ENCODE peak calls at places on chromosomes 5 and 9, in ten cellular contexts. G is heart left ventricle; A is right atrium auricular region; P is endothelial cell; I is astrocyte of the spinal cord; W is CD8-positive, alpha-beta T cell; N is nephron progenitor cell; Z is bronchial epithelial cell; T is mesothelial cell of epicardium; X is RWPE1. J is an unnamed sample.

GRCh38 chr5:107466233-107466769 is 204.4 kb downstream of the EFNA5 start:
- DNase-seq in Z (peak; percentile 98), W (no peak), I (peak; percentile 80), X (peak; percentile 94), A (no peak), T (no peak), P (no peak), G (no peak), N (peak; percentile 56), J (no peak)

GRCh38 chr5:126471875-126472537 is 48.8 kb downstream of the GRAMD2B start:
- DNase-seq in I (peak; percentile 87), N (no peak), A (no peak), T (no peak), W (no peak), X (peak; percentile 75), P (no peak), Z (peak; percentile 81), G (no peak), J (peak; percentile 62)

GRCh38 chr9:112119225-112120045 is 55.7 kb downstream of the SUSD1 start:
- DNase-seq in X (peak; percentile 56), Z (peak; percentile 98), A (no peak), P (no peak), W (no peak), N (no peak), T (no peak), I (peak; percentile 65), G (no peak), J (no peak)

GRCh38 chr9:99660191-99660636 is 161.5 kb upstream of the NR4A3 start:
- DNase-seq in T (no peak), G (peak; percentile 12), W (no peak), N (no peak), X (no peak), A (no peak), Z (no peak), P (no peak), I (no peak), J (no peak)

GRCh38 chr5:133907075-133907474 is 61.4 kb downstream of the C5orf15 start:
- DNase-seq in I (no peak), X (no peak), T (no peak), N (no peak), G (peak; percentile 70), A (no peak), Z (no peak), P (no peak), W (no peak), J (no peak)

GRCh38 chr5:148984333-148984732 is 78.5 kb downstream of the SH3TC2 start:
- DNase-seq in P (no peak), T (no peak), A (no peak), I (no peak), W (no peak), X (peak; percentile 89), G (no peak), N (no peak), Z (peak; percentile 98), J (no peak)

GRCh38 chr9:14779566-14780022 is 57.1 kb upstream of the CER1 start:
- DNase-seq in I (no peak), G (no peak), N (no peak), A (no peak), Z (no peak), P (no peak), X (no peak), W (no peak), T (no peak), J (no peak)

GRCh38 chr9:23117621-23118020 is 671.0 kb downstream of the DMRTA1 start:
- DNase-seq in W (no peak), I (peak; percentile 81), G (no peak), P (no peak), A (no peak), Z (peak; percentile 69), N (no peak), X (peak; percentile 1), T (no peak), J (no peak)

GRCh38 chr5:129042306-129042705 is 52.2 kb upstream of the ISOC1 start:
- DNase-seq in Z (no peak), T (no peak), N (no peak), X (no peak), A (no peak), G (no peak), I (no peak), W (no peak), P (no peak), J (no peak)

GRCh38 chr9:136732446-136733178 is 10.1 kb downstream of the LCN10 start:
- DNase-seq in Z (no peak), X (no peak), A (no peak), P (no peak), W (no peak), T (no peak), N (no peak), I (no peak), G (no peak), J (no peak)

GRCh38 chr9:122379340-122379739 is 8.5 kb downstream of the PTGS1 start:
- DNase-seq in T (no peak), P (no peak), N (no peak), W (no peak), I (no peak), Z (no peak), X (no peak), A (no peak), G (no peak), J (no peak)

DNA sequence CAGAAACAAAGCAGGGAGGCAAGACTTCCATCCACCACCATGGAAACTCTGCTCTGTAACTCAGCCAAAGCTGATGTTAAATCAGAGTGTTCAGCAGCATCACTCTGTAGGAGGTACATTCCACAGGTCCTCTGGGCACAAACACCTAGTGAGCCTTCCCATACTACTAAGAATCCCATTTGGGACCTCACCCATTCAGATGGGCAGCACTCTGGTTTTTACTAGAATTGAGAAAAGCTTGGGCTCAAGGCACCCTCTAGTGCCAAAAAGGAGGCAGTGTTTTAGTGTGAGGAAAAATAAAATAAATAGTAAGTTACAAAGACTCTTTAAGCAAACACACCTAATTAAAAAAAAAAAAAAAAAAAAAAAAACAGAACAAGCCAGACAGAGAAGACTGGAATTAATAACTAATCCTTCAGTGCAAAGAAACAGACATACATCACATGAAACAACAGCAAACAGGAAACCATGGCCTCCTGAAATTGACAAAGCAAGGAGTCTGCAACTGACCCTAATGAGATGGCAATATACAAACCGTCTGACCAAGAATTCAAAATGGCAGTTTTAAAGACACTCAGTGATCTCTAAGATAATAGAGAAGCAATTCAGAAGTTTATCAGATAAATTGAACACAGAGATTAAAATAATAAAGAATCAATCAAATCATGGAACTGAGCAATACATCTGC is 159.5 kb downstream of the GNA14 start:
- DNase-seq in I (peak; percentile 44), T (no peak), N (no peak), Z (peak; percentile 29), A (no peak), G (no peak), X (peak; percentile 30), P (no peak), W (no peak), J (no peak)
- TF ChIP-seq CTCF in I (peak; percentile 60), T (peak; percentile 48), N (peak; percentile 27), Z (peak; percentile 39), A (no peak), G (no peak), X (peak; percentile 37), P (peak; percentile 54), W (no peak), J (peak; percentile 60)

GRCh38 chr9:71937070-71937625 is 25.7 kb downstream of the C9orf85 start:
- DNase-seq in W (no peak), A (no peak), N (no peak), P (no peak), T (no peak), Z (peak; percentile 78), G (no peak), I (no peak), X (peak; percentile 26), J (no peak)

GRCh38 chr9:71941060-71941568 is 29.7 kb downstream of the C9orf85 start:
- DNase-seq in Z (peak; percentile 55), G (no peak), W (no peak), P (no peak), T (no peak), X (no peak), A (no peak), N (no peak), I (no peak), J (no peak)

GRCh38 chr9:71937898-71938297 is 26.5 kb downstream of the C9orf85 start:
- DNase-seq in A (no peak), W (no peak), P (no peak), N (no peak), T (no peak), I (no peak), G (no peak), Z (no peak), X (no peak), J (no peak)

GRCh38 chr9:71931166-71931565 is 19.7 kb downstream of the C9orf85 start:
- DNase-seq in X (no peak), Z (no peak), P (no peak), G (no peak), I (no peak), T (no peak), A (no peak), N (no peak), W (no peak), J (no peak)

DNA sequence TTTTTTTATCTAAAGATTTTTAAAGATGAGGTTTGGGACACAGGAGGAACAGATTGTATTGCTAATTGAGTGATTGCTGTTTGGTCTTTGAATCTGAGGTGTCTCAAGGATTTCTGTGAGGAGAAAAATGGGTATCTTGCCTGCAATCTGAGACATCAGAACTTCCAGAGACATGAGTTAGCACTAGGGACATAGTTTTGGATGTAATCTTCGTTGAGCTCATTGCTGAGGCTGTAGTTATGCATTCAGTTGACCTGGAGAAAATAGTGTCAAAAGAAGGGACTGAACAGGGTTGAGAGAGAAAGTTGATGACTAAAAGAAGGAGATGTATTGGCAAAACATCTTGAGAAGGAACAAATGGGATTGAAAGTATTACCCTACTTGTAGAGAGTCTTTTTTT is 24.6 kb downstream of the C9orf85 start:
- DNase-seq in Z (no peak), G (no peak), W (no peak), A (no peak), T (no peak), P (no peak), X (no peak), N (no peak), I (no peak), J (no peak)
- TF ChIP-seq CTCF in Z (no peak), G (no peak), W (no peak), A (no peak), T (no peak), P (no peak), X (no peak), N (no peak), I (no peak), J (no peak)

DNA sequence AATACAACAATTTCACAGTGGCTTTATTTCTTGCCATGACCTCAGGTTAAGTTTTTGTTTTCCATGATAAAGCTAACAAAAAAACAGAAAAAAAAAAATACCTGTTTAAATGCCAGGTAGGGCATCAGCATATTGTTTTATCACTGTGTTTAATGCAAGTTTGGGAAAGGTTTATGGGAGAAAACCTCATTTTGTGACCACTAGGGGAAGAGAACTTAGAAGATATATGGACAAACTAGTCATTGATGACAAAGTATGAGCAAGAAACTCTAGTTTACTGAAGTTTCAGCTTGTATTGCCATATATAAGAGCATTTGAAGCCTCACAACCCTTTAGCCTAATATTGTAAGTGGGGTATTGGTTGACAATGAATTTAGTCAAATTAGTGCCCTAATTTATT is 1431.4 kb upstream of the CDH18 start:
- DNase-seq in N (no peak), Z (no peak), T (no peak), A (no peak), I (no peak), G (no peak), X (no peak), W (no peak), P (no peak), J (no peak)
- TF ChIP-seq CTCF in N (no peak), Z (no peak), T (no peak), A (no peak), I (no peak), G (no peak), X (no peak), W (no peak), P (peak; percentile 35), J (no peak)

GRCh38 chr5:173629628-173630027 is 13.2 kb upstream of the BOD1 start:
- DNase-seq in X (no peak), Z (no peak), P (peak; percentile 60), G (no peak), A (no peak), N (peak; percentile 47), I (no peak), W (no peak), T (no peak), J (no peak)
- TF ChIP-seq CTCF in X (no peak), Z (peak; percentile 30), P (peak; percentile 47), G (no peak), A (no peak), N (peak; percentile 33), I (peak; percentile 35), W (no peak), T (no peak), J (no peak)

J was measured in AG09319.